ENCODE peak calls at places on chromosome 15, in nine cellular contexts. S is AG09319, E is Panc1, O is mesothelial cell of epicardium, V is bronchial epithelial cell, G is nephron progenitor cell, L is omental fat pad, X is psoas muscle, Z is endothelial cell. A is an unnamed sample.
A peak's percentile ranks its signal among the peaks of the same experiment; 100 is the strongest.

GRCh38 chr15:36803773-36804172 is 224.3 kb downstream of the CDIN1 start:
- DNase-seq in O (no peak), V (peak; percentile 39), G (no peak), S (no peak), L (no peak), E (no peak), X (no peak), Z (no peak), A (no peak)

GRCh38 chr15:85667491-85668424 is 127.0 kb downstream of the KLHL25 start:
- DNase-seq in G (no peak), E (no peak), O (no peak), Z (no peak), S (peak; percentile 94), L (no peak), X (no peak), V (peak; percentile 99), A (no peak)

GRCh38 chr15:90716317-90716975 is 700 bp upstream of the BLM start:
- DNase-seq in V (no peak), E (no peak), S (no peak), L (no peak), X (no peak), O (no peak), G (no peak), Z (no peak), A (no peak)

GRCh38 chr15:40103864-40104271 is 4.8 kb downstream of the BMF start:
- DNase-seq in Z (no peak), E (no peak), V (no peak), O (no peak), G (no peak), L (no peak), S (no peak), X (no peak), A (no peak)

GRCh38 chr15:100043069-100043641 is 298.6 kb downstream of the ADAMTS17 start:
- DNase-seq in S (no peak), X (peak; percentile 78), V (peak; percentile 86), L (no peak), G (no peak), E (peak; percentile 48), Z (no peak), O (no peak), A (no peak)

GRCh38 chr15:67533873-67534272 is 8.6 kb upstream of the MAP2K5 start:
- DNase-seq in L (no peak), S (no peak), E (no peak), V (no peak), Z (no peak), G (no peak), X (no peak), O (no peak), A (no peak)

GRCh38 chr15:39140060-39140604 is 440.7 kb upstream of the THBS1 start:
- DNase-seq in E (no peak), X (no peak), G (no peak), Z (peak; percentile 41), V (peak; percentile 75), L (no peak), O (no peak), S (peak; percentile 81), A (no peak)

GRCh38 chr15:85312486-85312885 is 67.9 kb upstream of the AKAP13 start:
- DNase-seq in G (no peak), Z (no peak), E (no peak), X (no peak), L (no peak), V (no peak), S (no peak), O (no peak), A (no peak)

GRCh38 chr15:61256231-61256630 is 27.1 kb upstream of the RORA start:
- DNase-seq in L (no peak), X (no peak), S (no peak), V (peak; percentile 20), E (no peak), G (no peak), Z (no peak), O (no peak), A (no peak)

GRCh38 chr15:31279221-31280036 is 47.2 kb upstream of the KLF13 start:
- DNase-seq in Z (no peak), S (no peak), L (peak; percentile 19), X (peak; percentile 47), G (no peak), O (no peak), E (no peak), V (peak; percentile 17), A (peak; percentile 3)

GRCh38 chr15:82538961-82539689 is 1.1 kb downstream of the RPS17 start:
- DNase-seq in S (no peak), Z (no peak), X (no peak), V (no peak), O (no peak), E (no peak), L (no peak), G (peak; percentile 20), A (no peak)

GRCh38 chr15:58222698-58223097 is 84.5 kb downstream of the AQP9 start:
- DNase-seq in Z (no peak), G (no peak), L (no peak), X (no peak), S (no peak), O (no peak), V (no peak), E (no peak), A (no peak)

GRCh38 chr15:78927077-78927790 is 17.6 kb downstream of the CTSH start:
- DNase-seq in O (no peak), Z (no peak), V (no peak), L (no peak), E (no peak), S (no peak), G (no peak), X (no peak), A (no peak)

GRCh38 chr15:78923480-78924360 is 21.1 kb downstream of the CTSH start:
- DNase-seq in X (no peak), E (no peak), V (no peak), O (no peak), L (no peak), G (no peak), S (no peak), Z (no peak), A (no peak)

GRCh38 chr15:78928616-78929093 is 16.2 kb downstream of the CTSH start:
- DNase-seq in X (no peak), S (no peak), Z (no peak), V (no peak), L (no peak), O (no peak), G (no peak), E (no peak), A (no peak)

GRCh38 chr15:78925076-78925624 is 19.7 kb downstream of the CTSH start:
- DNase-seq in L (no peak), O (no peak), Z (no peak), S (no peak), V (no peak), X (no peak), G (no peak), E (no peak), A (no peak)

GRCh38 chr15:78925956-78926743 is 18.7 kb downstream of the CTSH start:
- DNase-seq in Z (no peak), L (no peak), S (no peak), X (no peak), G (no peak), E (no peak), O (no peak), V (no peak), A (no peak)
- TF ChIP-seq CTCF in Z (no peak), L (no peak), S (no peak), X (no peak), G (no peak), E (no peak), O (no peak), V (no peak), A (no peak)

DNA sequence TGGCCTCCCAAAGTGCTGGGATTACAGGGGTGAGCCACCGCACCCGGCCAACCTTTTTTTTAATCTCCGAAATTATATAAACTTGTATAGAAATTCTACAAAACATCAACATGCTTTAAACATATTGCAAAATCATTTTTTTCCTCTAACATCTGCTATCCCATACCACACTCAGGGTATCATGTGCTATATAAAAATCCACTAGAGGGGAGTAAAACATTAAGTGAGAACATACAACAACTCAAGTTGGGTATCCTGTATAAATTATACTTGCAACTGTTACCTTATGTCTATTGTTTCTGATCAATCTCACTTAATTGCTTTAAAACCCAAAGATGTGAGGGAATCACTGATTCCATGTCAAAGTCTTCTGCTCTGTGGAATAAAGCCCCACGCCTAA is 71.9 kb upstream of the FBN1 start:
- DNase-seq in E (no peak), S (no peak), L (no peak), O (no peak), V (peak; percentile 26), Z (no peak), G (no peak), X (no peak), A (no peak)
- TF ChIP-seq CTCF in E (no peak), S (peak; percentile 39), L (no peak), O (no peak), V (no peak), Z (no peak), G (no peak), X (no peak), A (no peak)

GRCh38 chr15:72117698-72118399 is at the start of gene MYO9A:
- DNase-seq in X (peak; percentile 99), O (peak; percentile 98), L (peak; percentile 97), Z (peak; percentile 99), S (peak; percentile 96), E (peak; percentile 96), G (peak; percentile 98), V (peak; percentile 93), A (peak; percentile 97)
- TF ChIP-seq CTCF in X (peak; percentile 13), O (peak; percentile 19), L (no peak), Z (peak; percentile 28), S (no peak), E (peak; percentile 27), G (no peak), V (peak; percentile 18), A (no peak)

DNA sequence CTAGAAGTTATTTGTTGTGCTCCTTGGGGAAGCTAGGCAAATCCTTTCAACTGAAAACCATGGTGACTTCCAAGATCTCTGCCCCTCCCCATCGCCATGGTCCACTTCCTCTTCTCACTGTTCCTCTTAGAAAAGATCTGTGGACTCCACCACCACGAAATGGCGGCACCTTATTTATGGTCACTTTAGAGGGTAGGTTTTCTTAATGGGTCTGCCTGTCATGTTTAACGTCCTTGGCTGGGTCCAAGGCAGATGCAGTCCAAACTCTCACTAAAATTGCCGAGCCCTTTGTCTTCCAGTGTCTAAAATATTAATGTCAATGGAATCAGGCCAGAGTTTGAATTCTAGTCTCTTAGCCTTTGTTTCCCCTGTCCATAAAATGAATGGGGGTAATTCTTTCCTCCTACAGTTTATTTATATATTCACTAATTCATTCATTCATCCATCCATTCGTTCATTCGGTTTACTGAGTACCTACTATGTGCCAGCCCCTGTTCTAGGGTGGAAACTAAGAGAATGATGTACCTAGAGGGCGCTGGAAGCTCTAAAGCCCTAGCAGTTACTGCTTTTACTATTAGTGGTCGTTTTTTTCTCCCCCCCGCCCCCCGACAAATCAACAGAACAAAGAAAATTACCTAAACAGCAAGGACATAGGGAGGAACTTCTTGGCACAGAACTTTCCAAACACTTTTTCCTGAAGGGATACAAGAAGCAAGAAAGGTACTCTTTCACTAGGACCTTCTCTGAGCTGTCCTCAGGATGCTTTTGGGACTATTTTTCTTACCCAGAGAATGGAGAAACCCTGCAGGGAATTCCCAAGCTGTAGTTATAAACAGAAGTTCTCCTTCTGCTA is 661 bp downstream of the PATL2 start:
- DNase-seq in S (no peak), L (no peak), X (no peak), E (no peak), Z (no peak), O (no peak), G (no peak), V (no peak), A (no peak)
- TF ChIP-seq CTCF in S (peak; percentile 50), L (no peak), X (peak; percentile 8), E (peak; percentile 80), Z (no peak), O (no peak), G (no peak), V (peak; percentile 16), A (no peak)

GRCh38 chr15:26179906-26180305 is 316.8 kb upstream of the ATP10A start:
- DNase-seq in S (no peak), X (no peak), Z (peak; percentile 32), O (no peak), L (no peak), V (peak; percentile 0), G (peak; percentile 11), E (no peak), A (no peak)
- TF ChIP-seq CTCF in S (no peak), X (no peak), Z (peak; percentile 26), O (no peak), L (no peak), V (no peak), G (peak; percentile 25), E (peak; percentile 24), A (peak; percentile 60)

A was measured in neural crest cell.